ENCODE peak calls at places on chromosome 9, in ten cellular contexts. Q is BE2C, H is vagina, K is upper lobe of right lung, D is ascending aorta, R is psoas muscle, E is lower lobe of right lung, L is adrenal gland, V is suprapubic skin, A is A549. I is an unnamed sample.

GRCh38 chr9:114151426-114151956 is 3.8 kb upstream of the COL27A1 start:
- DNase-seq in E (no peak), L (no peak), K (no peak), R (no peak), H (no peak), Q (no peak), V (no peak), D (no peak), A (no peak), I (no peak)

GRCh38 chr9:35776018-35776417 is 15.4 kb upstream of the NPR2 start:
- DNase-seq in K (no peak), L (no peak), A (no peak), R (no peak), D (no peak), E (no peak), V (no peak), H (no peak), Q (no peak), I (no peak)

GRCh38 chr9:130834371-130835311 is at the start of gene ABL1:
- DNase-seq in L (peak; percentile 83), A (peak; percentile 85), R (peak; percentile 85), K (peak; percentile 89), H (no peak), Q (peak; percentile 89), D (peak; percentile 92), E (peak; percentile 80), V (peak; percentile 83), I (no peak)

GRCh38 chr9:114687034-114687433 is 5.0 kb upstream of the TEX48 start:
- DNase-seq in V (no peak), Q (no peak), R (no peak), D (no peak), E (no peak), A (no peak), L (no peak), H (no peak), K (no peak), I (no peak)

GRCh38 chr9:19310246-19310645 is 69.8 kb downstream of the RPS6 start:
- DNase-seq in E (no peak), L (no peak), A (no peak), H (no peak), D (no peak), V (no peak), R (no peak), Q (no peak), K (no peak), I (no peak)

GRCh38 chr9:19913151-19913550 is 124.3 kb upstream of the SLC24A2 start:
- DNase-seq in A (no peak), Q (no peak), E (no peak), V (no peak), D (no peak), H (no peak), L (no peak), R (no peak), K (no peak), I (no peak)

GRCh38 chr9:104388071-104388470 is 116.0 kb upstream of the OR13F1 start:
- DNase-seq in E (no peak), V (no peak), H (no peak), Q (no peak), A (no peak), R (no peak), K (no peak), D (no peak), L (no peak), I (no peak)

GRCh38 chr9:13718086-13718485 is 438.6 kb upstream of the MPDZ start:
- DNase-seq in K (no peak), R (no peak), Q (no peak), V (no peak), H (no peak), L (no peak), D (no peak), A (no peak), E (no peak), I (no peak)

DNA sequence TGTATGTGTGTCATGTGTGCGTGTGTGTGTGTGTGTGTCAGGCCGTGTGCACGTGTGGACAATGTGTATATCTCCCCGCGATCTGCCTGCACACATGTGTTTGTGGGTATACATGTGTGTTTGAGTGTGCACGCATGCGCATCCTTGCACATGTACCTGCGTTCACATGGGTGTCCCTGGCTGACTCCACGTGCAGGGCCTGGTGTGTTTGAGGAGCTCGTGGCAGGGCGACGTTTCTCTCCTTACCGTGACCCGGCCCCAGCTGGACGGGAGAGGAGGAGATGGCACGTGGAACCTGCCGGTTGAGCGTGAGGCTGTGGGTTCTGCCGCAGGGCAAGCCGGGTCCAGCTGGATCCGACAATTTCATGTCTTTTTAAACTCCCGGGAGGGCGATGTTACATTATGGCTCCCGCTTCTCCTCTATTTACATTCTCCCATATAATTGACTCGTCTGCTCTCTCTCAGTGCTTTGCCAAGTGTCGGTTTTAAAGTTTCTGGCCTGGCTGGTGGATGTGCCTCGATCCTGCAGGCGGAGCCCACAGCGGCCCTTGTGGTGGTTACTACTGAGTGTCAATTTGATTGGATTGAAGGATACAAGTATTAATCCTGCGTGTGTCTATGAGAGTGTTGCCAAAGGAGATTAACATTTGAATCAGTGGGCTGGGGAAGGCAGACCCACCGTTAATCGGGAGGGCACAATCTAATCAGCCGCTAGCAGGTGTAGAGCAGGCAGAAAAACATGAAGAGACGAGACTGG is 5.9 kb downstream of the COL5A1 start:
- DNase-seq in Q (no peak), R (peak; percentile 42), K (no peak), V (no peak), D (no peak), H (no peak), E (no peak), A (no peak), L (no peak), I (no peak)
- TF ChIP-seq CTCF in Q (no peak), R (no peak), K (no peak), V (no peak), D (no peak), H (no peak), E (no peak), A (no peak), L (no peak), I (no peak)

GRCh38 chr9:127780126-127780885 is 1.8 kb upstream of the SH2D3C start:
- DNase-seq in V (no peak), E (no peak), R (no peak), L (no peak), H (no peak), Q (peak; percentile 36), A (no peak), D (no peak), K (no peak), I (no peak)

GRCh38 chr9:127777368-127777960 is 1.0 kb downstream of the SH2D3C start:
- DNase-seq in V (no peak), H (no peak), A (no peak), K (no peak), L (no peak), D (no peak), R (no peak), Q (no peak), E (no peak), I (no peak)

GRCh38 chr9:127776919-127777280 is 1.6 kb downstream of the SH2D3C start:
- DNase-seq in V (no peak), H (no peak), D (no peak), L (no peak), A (no peak), K (no peak), R (no peak), Q (no peak), E (no peak), I (no peak)

GRCh38 chr9:127779136-127779981 is 893 bp upstream of the SH2D3C start:
- DNase-seq in D (no peak), H (no peak), R (no peak), V (no peak), K (no peak), Q (no peak), E (no peak), A (no peak), L (no peak), I (no peak)

GRCh38 chr9:127778280-127779135 is at the start of gene SH2D3C:
- DNase-seq in D (no peak), Q (peak; percentile 62), H (no peak), V (no peak), E (peak; percentile 63), A (no peak), K (peak; percentile 73), L (no peak), R (peak; percentile 75), I (no peak)
- H3K4me1 ChIP-seq in D (no peaks in the 10 kb centered on the region), Q (peaks cover 19% of the 10 kb centered on the region), H (peaks cover 3% of the 10 kb centered on the region), V (peaks cover 23% of the 10 kb centered on the region), E (peaks cover 49% of the 10 kb centered on the region), A (peaks cover 9% of the 10 kb centered on the region), K (peaks cover 23% of the 10 kb centered on the region), L (no peaks in the 10 kb centered on the region), R (peaks cover 2% of the 10 kb centered on the region), I (peaks cover 38% of the 10 kb centered on the region)

DNA sequence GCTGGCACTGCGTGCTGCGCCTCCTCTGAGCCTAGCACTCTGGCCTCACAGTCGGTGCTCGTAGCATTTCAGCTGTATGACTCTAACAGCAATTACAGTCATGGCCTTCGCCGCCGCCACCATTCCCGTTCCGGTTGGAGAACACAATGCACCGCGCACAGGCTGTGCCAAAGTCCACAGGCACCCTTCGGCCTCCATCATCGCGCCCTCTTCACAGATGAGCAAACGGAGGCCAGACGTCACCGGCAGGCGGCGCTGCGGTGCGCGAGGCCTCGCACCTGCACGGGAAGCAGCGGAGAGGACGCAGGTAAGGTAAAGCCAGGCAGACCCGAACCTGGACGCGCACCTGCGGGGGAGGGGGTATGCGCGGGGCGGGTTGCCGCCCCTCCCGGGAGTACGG is 128.9 kb downstream of the BARX1 start:
- DNase-seq in R (no peak), V (peak; percentile 63), D (no peak), Q (no peak), H (no peak), K (peak; percentile 66), L (no peak), A (peak; percentile 31), E (peak; percentile 47), I (no peak)
- TF ChIP-seq CTCF in R (peak; percentile 14), V (no peak), D (no peak), Q (no peak), H (no peak), K (peak; percentile 33), L (no peak), A (peak; percentile 59), E (peak; percentile 35), I (peak; percentile 49)

GRCh38 chr9:126472446-126472845 is 141.3 kb upstream of the LMX1B start:
- DNase-seq in D (no peak), E (no peak), H (no peak), L (no peak), V (no peak), A (no peak), Q (no peak), R (no peak), K (no peak), I (no peak)

GRCh38 chr9:126471084-126471611 is 142.6 kb upstream of the LMX1B start:
- DNase-seq in L (peak; percentile 68), H (no peak), V (peak; percentile 89), Q (no peak), R (peak; percentile 80), E (peak; percentile 87), D (peak; percentile 89), A (no peak), K (peak; percentile 82), I (peak; percentile 19)

GRCh38 chr9:126474201-126474765 is 139.4 kb upstream of the LMX1B start:
- DNase-seq in V (no peak), A (no peak), E (no peak), K (no peak), R (no peak), H (no peak), Q (no peak), L (no peak), D (no peak), I (no peak)

GRCh38 chr9:126474786-126475485 is 138.8 kb upstream of the LMX1B start:
- DNase-seq in H (no peak), L (no peak), E (peak; percentile 24), D (no peak), Q (no peak), A (peak; percentile 72), K (no peak), R (no peak), V (no peak), I (no peak)

GRCh38 chr9:126472931-126473330 is 140.8 kb upstream of the LMX1B start:
- DNase-seq in Q (no peak), A (no peak), K (no peak), H (no peak), D (no peak), R (no peak), L (no peak), V (no peak), E (no peak), I (no peak)
- H3K4me1 ChIP-seq in Q (no peaks in the 10 kb centered on the region), A (peaks cover 21% of the 10 kb centered on the region), K (peaks cover 30% of the 10 kb centered on the region), H (peaks cover 9% of the 10 kb centered on the region), D (no peaks in the 10 kb centered on the region), R (no peaks in the 10 kb centered on the region), L (no peaks in the 10 kb centered on the region), V (peaks cover 62% of the 10 kb centered on the region), E (peaks cover 43% of the 10 kb centered on the region), I (peaks cover 22% of the 10 kb centered on the region)